ENCODE peak calls at places on chromosomes 2 and 18, in six cellular contexts. One of them, this sample, is unnamed.

GRCh38 chr18:50099725-50100414 is 95.1 kb downstream of the MYO5B start:
- DNase-seq in spleen: no peak
- DNase-seq in ascending aorta: no peak
- DNase-seq in H1: no peak
- DNase-seq in thyroid gland: no peak
- DNase-seq in foreskin keratinocyte: peak; percentile 68
- DNase-seq in this sample: peak; percentile 40

GRCh38 chr18:76471593-76471992 is 23.4 kb downstream of the ZNF516 start:
- DNase-seq in spleen: no peak
- DNase-seq in ascending aorta: no peak
- DNase-seq in H1: no peak
- DNase-seq in thyroid gland: no peak
- DNase-seq in foreskin keratinocyte: no peak
- DNase-seq in this sample: no peak

GRCh38 chr2:134178109-134178877 is 75.6 kb upstream of the MGAT5 start:
- DNase-seq in spleen: no peak
- DNase-seq in ascending aorta: no peak
- DNase-seq in H1: no peak
- DNase-seq in thyroid gland: no peak
- DNase-seq in foreskin keratinocyte: no peak
- DNase-seq in this sample: no peak

GRCh38 chr2:166017208-166017607 is 63.6 kb upstream of the TTC21B start:
- DNase-seq in spleen: no peak
- DNase-seq in ascending aorta: no peak
- DNase-seq in H1: no peak
- DNase-seq in thyroid gland: no peak
- DNase-seq in foreskin keratinocyte: peak; percentile 9
- DNase-seq in this sample: no peak

GRCh38 chr2:46045888-46046287 is 251.3 kb upstream of the EPAS1 start:
- DNase-seq in spleen: no peak
- DNase-seq in ascending aorta: no peak
- DNase-seq in H1: no peak
- DNase-seq in thyroid gland: no peak
- DNase-seq in foreskin keratinocyte: no peak
- DNase-seq in this sample: no peak

GRCh38 chr2:102119255-102119654 is 23.3 kb upstream of the IL1R1 start:
- DNase-seq in spleen: no peak
- DNase-seq in ascending aorta: no peak
- DNase-seq in H1: no peak
- DNase-seq in thyroid gland: peak; percentile 17
- DNase-seq in foreskin keratinocyte: no peak
- DNase-seq in this sample: no peak

GRCh38 chr2:44934521-44934961 is 7.0 kb upstream of the SIX3 start:
- DNase-seq in spleen: no peak
- DNase-seq in ascending aorta: peak; percentile 35
- DNase-seq in H1: no peak
- DNase-seq in thyroid gland: no peak
- DNase-seq in foreskin keratinocyte: no peak
- DNase-seq in this sample: no peak

GRCh38 chr2:164146478-164146877 is 410.7 kb upstream of the FIGN start:
- DNase-seq in spleen: no peak
- DNase-seq in ascending aorta: no peak
- DNase-seq in H1: no peak
- DNase-seq in thyroid gland: no peak
- DNase-seq in foreskin keratinocyte: peak; percentile 45
- DNase-seq in this sample: no peak

GRCh38 chr2:188333751-188334524 is 42.3 kb downstream of the GULP1 start:
- DNase-seq in spleen: no peak
- DNase-seq in ascending aorta: no peak
- DNase-seq in H1: no peak
- DNase-seq in thyroid gland: no peak
- DNase-seq in foreskin keratinocyte: no peak
- DNase-seq in this sample: peak; percentile 17
- H3K4me1 ChIP-seq in spleen: no peaks in the 10 kb centered on the region
- H3K4me1 ChIP-seq in ascending aorta: no peaks in the 10 kb centered on the region
- H3K4me1 ChIP-seq in H1: peaks cover 6% of the 10 kb centered on the region
- H3K4me1 ChIP-seq in thyroid gland: no peaks in the 10 kb centered on the region
- H3K4me1 ChIP-seq in foreskin keratinocyte: no peaks in the 10 kb centered on the region
- H3K4me1 ChIP-seq in this sample: peaks cover 30% of the 10 kb centered on the region

GRCh38 chr2:138708682-138709241 is 71.4 kb downstream of the NXPH2 start:
- DNase-seq in spleen: no peak
- DNase-seq in ascending aorta: no peak
- DNase-seq in H1: no peak
- DNase-seq in thyroid gland: no peak
- DNase-seq in foreskin keratinocyte: no peak
- DNase-seq in this sample: no peak
- TF ChIP-seq CTCF in spleen: no peak
- TF ChIP-seq CTCF in ascending aorta: no peak
- TF ChIP-seq CTCF in H1: no peak
- TF ChIP-seq CTCF in thyroid gland: no peak
- TF ChIP-seq CTCF in foreskin keratinocyte: no peak
- TF ChIP-seq CTCF in this sample: no peak

DNA sequence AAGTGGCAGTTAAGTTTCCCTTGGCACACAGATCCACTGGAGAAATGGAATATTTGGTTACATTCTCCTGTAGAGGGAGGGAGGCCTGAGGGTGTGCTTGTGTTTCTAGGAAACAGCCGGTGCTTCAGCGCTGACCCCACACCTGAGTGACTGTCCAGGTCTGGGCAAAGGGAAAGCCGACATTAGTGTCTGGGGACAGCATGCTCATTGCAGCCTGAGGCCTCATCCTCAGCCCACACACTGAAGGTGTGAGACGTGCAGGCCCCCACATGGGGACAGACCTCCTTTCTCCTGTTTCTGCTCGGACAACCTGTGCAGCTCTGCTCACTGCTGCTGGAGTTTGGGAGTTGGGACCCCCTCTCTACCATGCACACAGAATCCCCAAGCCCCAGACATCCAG is 178.3 kb downstream of the ACKR3 start:
- DNase-seq in spleen: no peak
- DNase-seq in ascending aorta: no peak
- DNase-seq in H1: no peak
- DNase-seq in thyroid gland: peak; percentile 47
- DNase-seq in foreskin keratinocyte: no peak
- DNase-seq in this sample: no peak
- H3K4me1 ChIP-seq in spleen: no peaks in the 10 kb centered on the region
- H3K4me1 ChIP-seq in ascending aorta: no peaks in the 10 kb centered on the region
- H3K4me1 ChIP-seq in H1: peaks cover 3% of the 10 kb centered on the region
- H3K4me1 ChIP-seq in thyroid gland: peaks cover 77% of the 10 kb centered on the region
- H3K4me1 ChIP-seq in foreskin keratinocyte: peaks cover 34% of the 10 kb centered on the region
- H3K4me1 ChIP-seq in this sample: peaks cover 18% of the 10 kb centered on the region

GRCh38 chr2:238289574-238289973 is 1.2 kb upstream of the PER2 start:
- DNase-seq in spleen: peak; percentile 81
- DNase-seq in ascending aorta: no peak
- DNase-seq in H1: no peak
- DNase-seq in thyroid gland: no peak
- DNase-seq in foreskin keratinocyte: no peak
- DNase-seq in this sample: no peak

GRCh38 chr2:238290079-238290478 is 1.7 kb upstream of the PER2 start:
- DNase-seq in spleen: peak; percentile 82
- DNase-seq in ascending aorta: no peak
- DNase-seq in H1: no peak
- DNase-seq in thyroid gland: peak; percentile 35
- DNase-seq in foreskin keratinocyte: peak; percentile 98
- DNase-seq in this sample: no peak

GRCh38 chr2:238286987-238287386 is 1.4 kb downstream of the PER2 start:
- DNase-seq in spleen: peak; percentile 64
- DNase-seq in ascending aorta: no peak
- DNase-seq in H1: no peak
- DNase-seq in thyroid gland: no peak
- DNase-seq in foreskin keratinocyte: no peak
- DNase-seq in this sample: peak; percentile 64

GRCh38 chr2:238287702-238288649 is at the start of gene PER2:
- DNase-seq in spleen: peak; percentile 94
- DNase-seq in ascending aorta: peak; percentile 92
- DNase-seq in H1: no peak
- DNase-seq in thyroid gland: peak; percentile 55
- DNase-seq in foreskin keratinocyte: peak; percentile 75
- DNase-seq in this sample: peak; percentile 31

DNA sequence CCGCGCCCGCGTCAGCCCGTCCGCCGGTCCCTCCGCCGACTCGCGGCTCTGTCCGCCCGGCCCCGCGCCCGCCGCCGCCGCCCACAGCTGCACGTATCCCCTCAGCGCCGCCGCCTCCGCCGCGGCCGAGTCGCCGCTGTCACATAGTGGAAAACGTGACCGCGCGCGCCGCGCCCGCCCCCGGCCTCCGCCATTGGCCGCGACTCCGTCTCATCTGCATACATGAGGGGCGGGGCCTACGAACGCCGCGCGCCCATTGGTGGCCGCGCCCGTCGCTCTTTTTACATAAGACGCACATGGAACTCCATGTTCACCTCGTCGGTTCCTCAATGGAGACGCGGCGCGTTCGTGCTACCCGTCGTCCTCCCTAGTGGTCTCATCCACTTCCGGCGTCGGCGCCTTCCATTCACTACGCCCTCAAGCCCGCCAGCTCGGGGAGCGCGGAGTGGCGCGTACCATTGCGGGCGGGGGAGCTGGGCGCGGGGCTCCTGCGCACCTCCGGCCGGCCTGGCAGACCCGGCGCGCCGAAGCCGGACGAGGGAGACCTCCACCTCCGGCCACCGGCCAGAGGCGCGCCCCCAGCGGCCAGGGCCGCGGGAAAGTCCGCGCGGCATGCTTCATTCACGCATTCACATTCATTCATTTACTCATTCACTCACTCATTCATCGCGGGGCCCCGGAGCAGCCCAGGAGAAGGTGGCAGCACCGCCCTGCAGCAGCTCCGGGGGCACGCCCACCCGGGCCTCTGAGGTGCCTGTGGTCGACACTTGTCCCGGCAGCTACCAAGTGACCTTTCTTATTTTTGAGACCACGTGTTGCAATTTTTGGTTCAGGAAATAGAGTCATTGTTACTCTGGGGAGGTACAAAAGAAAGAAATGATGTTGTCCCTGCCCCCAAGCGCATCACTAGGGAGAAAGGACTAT is 502 bp upstream of the PER2 start:
- DNase-seq in spleen: peak; percentile 99
- DNase-seq in ascending aorta: peak; percentile 99
- DNase-seq in H1: peak; percentile 98
- DNase-seq in thyroid gland: peak; percentile 99
- DNase-seq in foreskin keratinocyte: peak; percentile 90
- DNase-seq in this sample: peak; percentile 93
- TF ChIP-seq CTCF in spleen: no peak
- TF ChIP-seq CTCF in ascending aorta: peak; percentile 38
- TF ChIP-seq CTCF in H1: peak; percentile 35
- TF ChIP-seq CTCF in thyroid gland: peak; percentile 38
- TF ChIP-seq CTCF in foreskin keratinocyte: peak; percentile 46
- TF ChIP-seq CTCF in this sample: peak; percentile 28

DNA sequence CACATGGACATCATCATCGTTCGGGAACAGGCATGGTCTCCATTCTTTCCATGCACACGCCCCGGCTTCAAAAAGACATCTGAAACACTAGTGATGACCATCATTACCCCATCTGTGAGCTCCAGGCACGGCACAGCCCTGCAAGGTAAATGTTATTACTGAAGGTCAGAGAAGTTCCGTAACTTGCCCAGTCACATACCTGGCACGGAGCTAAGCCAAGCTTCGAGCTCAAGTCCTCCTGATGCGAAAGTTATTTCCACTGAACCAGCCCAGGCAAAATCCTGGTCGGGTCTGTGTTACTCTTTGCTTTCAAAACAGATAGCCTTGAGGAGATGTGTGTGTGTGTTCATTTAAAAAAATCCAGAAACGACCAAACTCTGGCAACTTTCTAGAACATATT is 22.8 kb downstream of the FHL2 start:
- DNase-seq in spleen: no peak
- DNase-seq in ascending aorta: peak; percentile 59
- DNase-seq in H1: no peak
- DNase-seq in thyroid gland: peak; percentile 70
- DNase-seq in foreskin keratinocyte: no peak
- DNase-seq in this sample: no peak
- H3K4me1 ChIP-seq in spleen: peaks cover 5% of the 10 kb centered on the region
- H3K4me1 ChIP-seq in ascending aorta: peaks cover 2% of the 10 kb centered on the region
- H3K4me1 ChIP-seq in H1: no peaks in the 10 kb centered on the region
- H3K4me1 ChIP-seq in thyroid gland: peaks cover 32% of the 10 kb centered on the region
- H3K4me1 ChIP-seq in foreskin keratinocyte: peaks cover 47% of the 10 kb centered on the region
- H3K4me1 ChIP-seq in this sample: peaks cover 92% of the 10 kb centered on the region

DNA sequence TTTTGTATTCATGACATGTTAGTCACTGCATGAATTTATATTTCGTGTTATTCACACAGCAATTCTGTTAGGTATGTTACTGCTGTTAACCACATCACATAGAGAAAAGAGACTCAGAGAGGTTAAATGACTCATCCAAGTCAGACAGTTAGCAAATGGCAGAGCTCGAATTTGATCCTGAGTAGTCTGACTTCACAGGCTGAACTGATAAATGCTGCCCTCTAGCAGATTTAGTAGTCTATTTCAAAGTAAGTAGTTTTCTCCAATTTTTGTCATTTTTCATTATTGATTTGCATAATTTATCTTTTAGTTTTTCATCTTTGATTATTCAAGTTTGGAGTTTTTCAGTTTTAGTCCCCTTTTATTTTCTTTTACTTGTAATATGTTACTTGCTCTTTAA is 58.3 kb downstream of the WDR7 start:
- DNase-seq in spleen: no peak
- DNase-seq in ascending aorta: no peak
- DNase-seq in H1: peak; percentile 9
- DNase-seq in thyroid gland: no peak
- DNase-seq in foreskin keratinocyte: peak; percentile 82
- DNase-seq in this sample: no peak
- TF ChIP-seq CTCF in spleen: no peak
- TF ChIP-seq CTCF in ascending aorta: no peak
- TF ChIP-seq CTCF in H1: peak; percentile 24
- TF ChIP-seq CTCF in thyroid gland: no peak
- TF ChIP-seq CTCF in foreskin keratinocyte: peak; percentile 78
- TF ChIP-seq CTCF in this sample: no peak

GRCh38 chr2:30225131-30225762 is 6.1 kb upstream of the LBH start:
- DNase-seq in spleen: peak; percentile 84
- DNase-seq in ascending aorta: no peak
- DNase-seq in H1: no peak
- DNase-seq in thyroid gland: peak; percentile 82
- DNase-seq in foreskin keratinocyte: no peak
- DNase-seq in this sample: peak; percentile 59
- H3K4me1 ChIP-seq in spleen: peaks cover 54% of the 10 kb centered on the region
- H3K4me1 ChIP-seq in ascending aorta: peaks cover 10% of the 10 kb centered on the region
- H3K4me1 ChIP-seq in H1: no peaks in the 10 kb centered on the region
- H3K4me1 ChIP-seq in thyroid gland: peaks cover 32% of the 10 kb centered on the region
- H3K4me1 ChIP-seq in foreskin keratinocyte: no peaks in the 10 kb centered on the region
- H3K4me1 ChIP-seq in this sample: peaks cover 21% of the 10 kb centered on the region

GRCh38 chr2:173568054-173568453 is 213.4 kb downstream of the CDCA7 start:
- DNase-seq in spleen: no peak
- DNase-seq in ascending aorta: no peak
- DNase-seq in H1: peak; percentile 31
- DNase-seq in thyroid gland: peak; percentile 15
- DNase-seq in foreskin keratinocyte: no peak
- DNase-seq in this sample: no peak
- TF ChIP-seq CTCF in spleen: no peak
- TF ChIP-seq CTCF in ascending aorta: no peak
- TF ChIP-seq CTCF in H1: peak; percentile 83
- TF ChIP-seq CTCF in thyroid gland: no peak
- TF ChIP-seq CTCF in foreskin keratinocyte: peak; percentile 43
- TF ChIP-seq CTCF in this sample: no peak